ENCODE peak calls at places on chromosome 2, in four cellular contexts. C is astrocyte of the spinal cord, W is ascending aorta, E is brain microvascular endothelial cell. U is an unnamed sample.

GRCh38 chr2:74267068-74267467 is 68.7 kb downstream of the MTHFD2 start:
- DNase-seq in C (no peak), E (no peak), W (no peak), U (no peak)

GRCh38 chr2:8239402-8240127 is 442.3 kb upstream of the ID2 start:
- DNase-seq in C (no peak), E (no peak), W (no peak), U (no peak)

GRCh38 chr2:144943293-144943941 is 423.5 kb upstream of the ZEB2 start:
- DNase-seq in E (no peak), C (peak; percentile 7), W (no peak), U (no peak)

GRCh38 chr2:219228745-219229374 is 576 bp downstream of the ATG9A start:
- DNase-seq in E (no peak), W (no peak), C (no peak), U (no peak)

GRCh38 chr2:202375006-202375610 is 1.0 kb upstream of the BMPR2 start:
- DNase-seq in E (peak; percentile 76), C (peak; percentile 84), W (peak; percentile 88), U (no peak)

GRCh38 chr2:211745295-211746097 is 793.1 kb downstream of the ERBB4 start:
- DNase-seq in E (peak; percentile 65), W (no peak), C (peak; percentile 62), U (peak; percentile 15)

GRCh38 chr2:222655748-222656543 is at the start of gene FARSB:
- DNase-seq in C (peak; percentile 98), W (peak; percentile 96), E (peak; percentile 91), U (peak; percentile 91)

GRCh38 chr2:71634571-71634970 is 181.2 kb downstream of the DYSF start:
- DNase-seq in E (no peak), W (no peak), C (no peak), U (no peak)

GRCh38 chr2:31581124-31581795 is 522 bp upstream of the SRD5A2 start:
- DNase-seq in W (no peak), C (no peak), E (no peak), U (no peak)

GRCh38 chr2:220585241-220585640 is 957.8 kb downstream of the SLC4A3 start:
- DNase-seq in W (no peak), E (peak; percentile 31), C (no peak), U (no peak)

GRCh38 chr2:237734905-237735623 is 63.5 kb upstream of the RBM44 start:
- DNase-seq in W (no peak), E (no peak), C (no peak), U (no peak)

GRCh38 chr2:237733677-237734300 is 64.8 kb upstream of the RBM44 start:
- DNase-seq in E (no peak), C (no peak), W (no peak), U (no peak)

GRCh38 chr2:237731663-237732062 is 66.9 kb upstream of the RBM44 start:
- DNase-seq in C (peak; percentile 70), W (no peak), E (peak; percentile 68), U (no peak)

GRCh38 chr2:237732070-237732469 is 66.5 kb upstream of the RBM44 start:
- DNase-seq in W (no peak), C (no peak), E (no peak), U (no peak)

DNA sequence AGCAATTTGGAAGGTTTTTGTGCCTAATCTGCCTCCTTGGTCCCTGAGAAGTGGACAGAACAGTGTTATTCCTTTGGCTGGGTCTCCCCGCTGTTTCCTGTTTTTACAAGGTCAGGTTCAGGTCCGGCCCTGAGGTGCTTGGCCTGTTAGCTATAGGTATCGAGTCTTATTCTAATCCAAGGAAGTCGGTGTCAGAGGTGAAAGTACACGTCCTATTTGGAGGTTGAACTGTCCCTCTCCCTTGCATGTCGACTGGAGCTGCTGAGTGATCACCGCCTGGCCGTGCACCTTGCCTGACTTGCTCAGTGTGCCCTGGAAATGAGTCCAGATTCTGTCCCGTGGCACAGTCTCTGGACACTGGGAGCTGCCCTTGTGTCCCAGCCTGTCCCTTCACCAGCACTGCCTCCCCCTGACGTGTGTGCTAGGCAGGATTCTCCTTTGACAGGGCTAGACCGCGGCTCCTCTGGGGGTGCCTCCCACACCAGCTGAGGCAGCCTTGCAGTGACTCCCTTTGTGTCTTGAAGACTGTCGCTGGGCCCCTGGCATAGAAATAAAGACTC is 65.7 kb upstream of the RBM44 start:
- DNase-seq in C (no peak), W (no peak), E (no peak), U (no peak)
- H3K4me3 ChIP-seq in C (no peak overlapping the region), W (peak overlapping the region; percentile 14), E (no peak overlapping the region), U (no peak overlapping the region)

GRCh38 chr2:9737053-9737875 is 106.0 kb upstream of the TAF1B start:
- DNase-seq in C (peak; percentile 35), W (no peak), E (no peak), U (no peak)
- TF ChIP-seq CTCF in C (peak; percentile 55), W (no peak), E (peak; percentile 32), U (peak; percentile 59)

GRCh38 chr2:126115975-126116374 is 540.0 kb upstream of the GYPC start:
- DNase-seq in W (no peak), E (no peak), C (no peak), U (no peak)

GRCh38 chr2:126117886-126118285 is 538.1 kb upstream of the GYPC start:
- DNase-seq in C (no peak), E (no peak), W (no peak), U (no peak)
- H3K4me3 ChIP-seq in C (no peak overlapping the region), E (no peak overlapping the region), W (no peak overlapping the region), U (no peak overlapping the region)

GRCh38 chr2:375947-376307 is 88.0 kb upstream of the ALKAL2 start:
- DNase-seq in W (no peak), C (no peak), E (no peak), U (no peak)

GRCh38 chr2:379778-380177 is 91.9 kb upstream of the ALKAL2 start:
- DNase-seq in C (no peak), E (no peak), W (no peak), U (no peak)

GRCh38 chr2:377414-377813 is 89.5 kb upstream of the ALKAL2 start:
- DNase-seq in W (no peak), E (no peak), C (no peak), U (no peak)

GRCh38 chr2:378364-378763 is 90.5 kb upstream of the ALKAL2 start:
- DNase-seq in C (no peak), E (no peak), W (no peak), U (no peak)

DNA sequence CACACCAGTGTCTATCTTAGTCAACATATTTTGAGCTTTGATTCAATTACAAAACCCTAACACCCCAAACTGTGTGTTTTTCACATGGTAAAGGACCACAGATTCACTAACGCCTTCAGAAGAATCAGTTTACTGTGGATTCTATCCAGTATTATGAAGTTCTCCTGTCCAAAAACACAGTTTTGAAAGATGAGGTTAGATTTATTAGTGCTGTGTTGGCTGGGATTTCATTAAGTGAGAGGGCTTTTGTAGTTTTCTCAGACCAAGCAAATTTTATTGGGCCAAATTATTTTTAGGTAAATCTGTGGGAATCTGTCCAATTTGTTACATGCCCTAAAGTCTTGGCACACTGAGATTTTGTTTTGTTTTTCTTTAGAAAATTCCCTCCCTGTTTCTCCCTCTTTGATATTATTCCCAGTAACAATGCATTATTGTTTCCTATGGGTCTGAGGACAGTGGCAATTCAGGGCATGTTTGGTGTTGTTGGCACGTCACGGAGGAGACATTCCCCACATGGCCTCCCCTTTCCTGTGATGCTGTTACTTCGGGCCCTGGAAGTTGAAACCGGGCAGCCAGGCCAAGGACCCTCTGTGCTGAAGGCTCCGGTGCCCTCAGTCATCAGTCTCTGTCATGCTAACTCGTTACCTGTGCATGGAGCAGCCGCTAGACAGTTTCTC is 87.5 kb upstream of the ALKAL2 start:
- DNase-seq in W (no peak), E (no peak), C (no peak), U (no peak)
- TF ChIP-seq CTCF in W (no peak), E (no peak), C (no peak), U (no peak)

DNA sequence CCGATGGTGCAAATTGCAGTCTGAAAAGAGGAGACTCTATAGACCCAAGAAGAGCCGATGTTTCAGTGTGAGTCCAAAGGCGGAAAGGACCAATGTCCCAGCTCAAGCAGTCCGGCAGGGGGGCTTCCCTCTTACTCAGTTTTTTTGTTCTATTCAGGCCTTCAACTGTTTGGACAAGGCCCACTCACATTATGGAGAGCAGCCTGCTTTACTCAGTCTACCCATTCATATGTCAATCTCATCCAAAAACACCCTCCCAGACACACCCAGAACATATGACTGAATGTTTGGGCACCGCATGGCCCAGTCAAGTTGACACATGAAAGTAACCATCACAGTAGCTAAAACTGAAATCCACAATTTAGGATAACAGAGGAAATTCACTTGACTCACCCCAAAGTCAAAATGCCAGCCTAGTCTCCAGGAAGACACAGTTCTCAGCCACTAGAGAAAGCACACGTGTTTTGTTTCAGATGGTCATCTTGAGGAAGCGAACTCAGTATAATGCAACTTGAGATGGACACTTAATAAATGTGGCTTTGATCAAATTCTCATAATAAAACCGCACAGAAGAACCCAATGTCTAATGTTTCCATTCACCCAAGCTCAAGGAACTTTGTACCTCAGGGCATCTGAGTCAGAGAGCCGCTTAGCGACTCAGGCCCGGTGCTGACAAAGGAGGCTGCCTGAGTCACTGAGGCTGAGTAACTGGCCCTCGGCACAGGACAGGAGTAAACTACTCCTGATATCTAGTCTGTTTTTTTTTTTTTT is 2.4 kb downstream of the FHL2 start:
- DNase-seq in E (peak; percentile 96), C (peak; percentile 96), W (peak; percentile 80), U (no peak)
- H3K4me3 ChIP-seq in E (peak overlapping the region; percentile 100), C (peak overlapping the region; percentile 100), W (peak overlapping the region; percentile 88), U (no peak overlapping the region)

DNA sequence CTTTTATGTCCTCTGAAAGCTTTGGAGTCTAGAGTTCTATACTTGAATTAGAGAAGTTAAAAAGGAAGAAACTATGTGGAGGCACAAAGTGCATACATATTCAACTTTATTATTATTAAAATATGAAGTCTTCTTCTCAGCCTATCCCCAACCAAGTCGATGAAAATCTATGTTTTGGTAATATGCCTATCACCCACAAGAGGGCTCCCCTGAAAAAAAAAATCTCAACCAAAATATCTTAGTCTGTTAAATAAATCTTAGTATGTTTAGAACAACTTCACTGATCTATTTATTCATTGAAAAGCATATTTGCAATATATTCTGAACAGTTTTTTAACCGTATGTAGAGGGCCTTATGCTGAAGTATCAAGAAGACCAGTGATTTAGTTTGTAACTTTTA is 804.5 kb downstream of the TDRD15 start:
- DNase-seq in C (no peak), E (no peak), W (no peak), U (no peak)
- TF ChIP-seq CTCF in C (no peak), E (no peak), W (no peak), U (no peak)

DNA sequence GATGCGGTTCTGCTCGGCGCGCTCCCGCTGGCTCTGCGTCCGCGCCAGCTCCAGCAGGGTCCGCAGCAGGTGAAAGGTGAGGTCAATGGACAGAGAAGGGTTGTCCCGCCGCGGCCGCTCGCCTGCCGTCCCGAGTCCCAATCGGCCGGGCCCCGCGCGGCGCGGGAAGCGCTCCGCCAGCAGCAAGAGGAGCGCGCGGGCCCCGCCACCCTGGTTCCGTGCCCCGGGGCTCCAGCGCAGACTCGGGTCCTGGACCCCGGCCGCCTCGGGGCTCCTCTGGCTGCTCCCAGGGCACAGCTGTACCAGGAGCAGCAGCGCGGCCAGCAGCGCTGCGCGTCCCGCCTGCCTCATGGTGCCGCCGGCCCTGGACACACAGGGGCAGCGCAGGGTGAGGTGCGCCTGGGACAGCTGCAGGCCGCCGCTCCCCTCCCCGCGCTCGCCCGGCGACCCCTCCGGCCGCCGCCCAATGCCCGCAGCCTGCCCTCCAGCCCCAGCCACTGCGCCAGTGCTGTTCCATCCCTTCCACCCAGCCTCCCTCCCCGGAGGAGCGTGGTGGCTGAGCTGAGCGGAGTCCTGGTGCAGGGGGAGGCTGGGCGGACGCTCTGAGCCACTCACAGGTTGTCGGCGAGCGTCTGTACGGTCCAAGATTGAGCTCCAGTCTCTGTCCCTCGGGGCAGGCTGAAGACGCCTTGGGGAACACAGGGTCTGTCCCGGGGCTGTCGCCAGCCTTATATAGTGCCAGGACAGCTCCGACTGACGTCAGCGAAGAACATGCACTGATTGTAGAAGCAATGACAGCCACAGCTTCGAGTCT is 493 bp downstream of the UCN start:
- DNase-seq in W (no peak), E (no peak), C (no peak), U (no peak)
- H3K4me3 ChIP-seq in W (no peak overlapping the region), E (no peak overlapping the region), C (no peak overlapping the region), U (no peak overlapping the region)